ENCODE peak calls at places on chromosomes 13 and 19, in five cellular contexts. C is Peyer's patch, W is caudate nucleus, P is ELR, E is GM12865. D is an unnamed sample.

GRCh38 chr13:111202745-111203144 is 87.6 kb downstream of the ARHGEF7 start:
- DNase-seq in C (no peak), W (no peak), P (peak; percentile 77), E (peak; percentile 80), D (peak; percentile 51)

GRCh38 chr13:97492257-97492656 is 58.3 kb downstream of the RAP2A start:
- DNase-seq in C (no peak), W (no peak), P (no peak), E (peak; percentile 31), D (no peak)

GRCh38 chr13:101416181-101417042 is at the start of gene NALCN:
- DNase-seq in C (no peak), W (peak; percentile 57), P (peak; percentile 52), E (no peak), D (peak; percentile 63)

GRCh38 chr13:50950808-50951207 is 41.2 kb downstream of the RNASEH2B start:
- DNase-seq in C (no peak), W (no peak), P (no peak), E (no peak), D (no peak)

GRCh38 chr19:53812335-53812734 is 11.8 kb downstream of the NLRP12 start:
- DNase-seq in C (no peak), W (no peak), P (peak; percentile 30), E (no peak), D (no peak)

GRCh38 chr13:30998548-30999140 is 66.2 kb downstream of the TEX26 start:
- DNase-seq in C (no peak), W (no peak), P (no peak), E (no peak), D (no peak)

GRCh38 chr19:47786566-47786965 is 8.1 kb downstream of the SELENOW start:
- DNase-seq in C (no peak), W (no peak), P (no peak), E (no peak), D (no peak)

GRCh38 chr19:47309038-47309437 is 623 bp upstream of the C5AR1 start:
- DNase-seq in C (no peak), W (no peak), P (no peak), E (no peak), D (no peak)

GRCh38 chr13:98834254-98834960 is 81.9 kb upstream of the SLC15A1 start:
- DNase-seq in C (no peak), W (no peak), P (no peak), E (no peak), D (no peak)

GRCh38 chr13:30301827-30302226 is 5.5 kb downstream of the KATNAL1 start:
- DNase-seq in C (no peak), W (no peak), P (peak; percentile 55), E (no peak), D (no peak)

GRCh38 chr13:40438022-40438692 is 228.3 kb downstream of the FOXO1 start:
- DNase-seq in C (no peak), W (no peak), P (no peak), E (no peak), D (no peak)

GRCh38 chr13:76890036-76890435 is 3.8 kb upstream of the KCTD12 start:
- DNase-seq in C (no peak), W (no peak), P (peak; percentile 45), E (no peak), D (no peak)

GRCh38 chr19:988510-988909 is 4.4 kb downstream of the WDR18 start:
- DNase-seq in C (no peak), W (no peak), P (no peak), E (no peak), D (no peak)

GRCh38 chr13:79403113-79403512 is 2.9 kb downstream of the RBM26 start:
- DNase-seq in C (no peak), W (no peak), P (no peak), E (no peak), D (no peak)

GRCh38 chr19:33263325-33264023 is 37.8 kb upstream of the SLC7A10 start:
- DNase-seq in C (no peak), W (no peak), P (no peak), E (no peak), D (no peak)

GRCh38 chr19:1079566-1080111 is 12.7 kb downstream of the ARHGAP45 start:
- DNase-seq in C (peak; percentile 79), W (no peak), P (no peak), E (no peak), D (no peak)

GRCh38 chr19:51541458-51542357 is 10.2 kb upstream of the SIGLEC6 start:
- DNase-seq in C (no peak), W (no peak), P (no peak), E (no peak), D (no peak)

GRCh38 chr13:94610475-94610874 is 8.8 kb downstream of the GPR180 start:
- DNase-seq in C (no peak), W (no peak), P (no peak), E (no peak), D (no peak)

GRCh38 chr19:15551183-15552004 is 43.1 kb downstream of the CYP4F22 start:
- DNase-seq in C (peak; percentile 74), W (no peak), P (peak; percentile 44), E (peak; percentile 41), D (no peak)

GRCh38 chr19:16522559-16523377 is 19.5 kb downstream of the CHERP start:
- DNase-seq in C (no peak), W (no peak), P (no peak), E (no peak), D (no peak)

GRCh38 chr19:7564866-7565265 is 29.3 kb downstream of the PNPLA6 start:
- DNase-seq in C (no peak), W (no peak), P (no peak), E (no peak), D (no peak)

GRCh38 chr19:41595258-41595889 is 19.4 kb downstream of the CEACAM21 start:
- DNase-seq in C (peak; percentile 76), W (no peak), P (peak; percentile 88), E (peak; percentile 89), D (peak; percentile 74)

GRCh38 chr19:1453525-1454371 is 3.8 kb downstream of the APC2 start:
- DNase-seq in C (no peak), W (peak; percentile 96), P (peak; percentile 74), E (no peak), D (peak; percentile 96)

GRCh38 chr19:38266981-38267597 is 2.7 kb downstream of the SPINT2 start:
- DNase-seq in C (peak; percentile 80), W (no peak), P (peak; percentile 61), E (no peak), D (peak; percentile 63)

GRCh38 chr19:43618921-43619261 is 538 bp downstream of the ZNF428 start:
- DNase-seq in C (no peak), W (no peak), P (peak; percentile 55), E (peak; percentile 83), D (no peak)

GRCh38 chr13:99626461-99627082 is 125.3 kb downstream of the TM9SF2 start:
- DNase-seq in C (no peak), W (no peak), P (peak; percentile 63), E (no peak), D (peak; percentile 66)

GRCh38 chr19:56955637-56956216 is 115.2 kb upstream of the PEG3 start:
- DNase-seq in C (no peak), W (no peak), P (no peak), E (no peak), D (no peak)

GRCh38 chr13:32838985-32839384 is 177.2 kb upstream of the KL start:
- DNase-seq in C (no peak), W (no peak), P (no peak), E (peak; percentile 85), D (no peak)

GRCh38 chr13:84821261-84821660 is 939.0 kb upstream of the SLITRK1 start:
- DNase-seq in C (no peak), W (no peak), P (peak; percentile 37), E (no peak), D (no peak)

GRCh38 chr13:40801255-40802217 is 12.1 kb downstream of the SLC25A15 start:
- DNase-seq in C (peak; percentile 75), W (no peak), P (no peak), E (no peak), D (no peak)

GRCh38 chr13:61414686-61415664 is 674 bp downstream of the PCDH20 start:
- DNase-seq in C (peak; percentile 58), W (peak; percentile 17), P (no peak), E (no peak), D (no peak)

GRCh38 chr13:75489502-75490263 is 7.7 kb upstream of the TBC1D4 start:
- DNase-seq in C (no peak), W (no peak), P (peak; percentile 77), E (peak; percentile 78), D (no peak)

GRCh38 chr13:30142502-30143211 is 164.7 kb downstream of the KATNAL1 start:
- DNase-seq in C (no peak), W (no peak), P (peak; percentile 95), E (peak; percentile 59), D (peak; percentile 71)

GRCh38 chr13:75876371-75877050 is 240.4 kb downstream of the LMO7 start:
- DNase-seq in C (peak; percentile 72), W (no peak), P (peak; percentile 76), E (peak; percentile 76), D (peak; percentile 9)

GRCh38 chr19:42226886-42227285 is 6.8 kb downstream of the ZNF526 start:
- DNase-seq in C (no peak), W (no peak), P (peak; percentile 67), E (no peak), D (no peak)

GRCh38 chr13:49022472-49023144 is 46.9 kb downstream of the FNDC3A start:
- DNase-seq in C (no peak), W (no peak), P (peak; percentile 81), E (no peak), D (no peak)

D was measured in H54.